ENCODE peak calls at places on chromosomes 7 and 10, in ten cellular contexts. E, P, T, B, R, Q, S, M, I and D are unnamed samples.
A peak's percentile ranks its signal among the peaks of the same experiment; 100 is the strongest.

GRCh38 chr10:132065491-132066105 is at the start of gene JAKMIP3:
- DNase-seq in E (peak; percentile 11), P (peak; percentile 36), T (no peak), B (no peak), R (no peak), Q (peak; percentile 91), S (peak; percentile 77), M (peak; percentile 89), I (no peak), D (peak; percentile 79)

GRCh38 chr7:130266961-130267321 is 278 bp downstream of the CPA2 start:
- DNase-seq in E (no peak), P (no peak), T (no peak), B (no peak), R (no peak), Q (no peak), S (no peak), M (no peak), I (no peak), D (no peak)

GRCh38 chr7:44141221-44141850 is at the start of gene MYL7:
- DNase-seq in E (no peak), P (no peak), T (no peak), B (no peak), R (no peak), Q (no peak), S (no peak), M (no peak), I (no peak), D (no peak)

GRCh38 chr10:96740579-96741281 is 20.4 kb upstream of the PIK3AP1 start:
- DNase-seq in E (no peak), P (no peak), T (no peak), B (no peak), R (no peak), Q (peak; percentile 41), S (no peak), M (no peak), I (no peak), D (peak; percentile 22)

GRCh38 chr7:156780724-156781455 is 112.1 kb downstream of the LMBR1 start:
- DNase-seq in E (no peak), P (no peak), T (no peak), B (no peak), R (no peak), Q (no peak), S (no peak), M (no peak), I (no peak), D (no peak)

GRCh38 chr10:46544989-46545791 is 11.3 kb downstream of the GPRIN2 start:
- DNase-seq in E (peak; percentile 70), P (peak; percentile 46), T (no peak), B (no peak), R (no peak), Q (peak; percentile 53), S (no peak), M (peak; percentile 67), I (no peak), D (no peak)

GRCh38 chr7:106999023-106999422 is 45.5 kb upstream of the PRKAR2B start:
- DNase-seq in E (no peak), P (no peak), T (no peak), B (no peak), R (no peak), Q (no peak), S (no peak), M (no peak), I (no peak), D (no peak)

GRCh38 chr7:129773328-129773731 is 161.8 kb downstream of the NRF1 start:
- DNase-seq in E (no peak), P (no peak), T (no peak), B (no peak), R (no peak), Q (peak; percentile 64), S (no peak), M (no peak), I (no peak), D (peak; percentile 25)

GRCh38 chr7:36496576-36496975 is 106.9 kb downstream of the ANLN start:
- DNase-seq in E (no peak), P (no peak), T (no peak), B (no peak), R (no peak), Q (peak; percentile 19), S (no peak), M (no peak), I (no peak), D (no peak)

GRCh38 chr7:16982640-16983103 is 100.9 kb upstream of the AGR3 start:
- DNase-seq in E (peak; percentile 52), P (no peak), T (peak; percentile 46), B (peak; percentile 11), R (no peak), Q (peak; percentile 54), S (no peak), M (peak; percentile 59), I (no peak), D (peak; percentile 70)

GRCh38 chr7:75534727-75535307 is 42.7 kb downstream of the SPDYE5 start:
- DNase-seq in E (no peak), P (no peak), T (no peak), B (no peak), R (no peak), Q (peak; percentile 35), S (peak; percentile 8), M (peak; percentile 92), I (no peak), D (peak; percentile 11)

GRCh38 chr10:115093286-115093775 is at the start of gene ATRNL1:
- DNase-seq in E (no peak), P (no peak), T (peak; percentile 48), B (no peak), R (no peak), Q (peak; percentile 42), S (no peak), M (peak; percentile 38), I (no peak), D (no peak)

GRCh38 chr10:128908109-128908898 is 558.7 kb upstream of the MGMT start:
- DNase-seq in E (no peak), P (no peak), T (no peak), B (no peak), R (no peak), Q (no peak), S (no peak), M (no peak), I (no peak), D (no peak)

GRCh38 chr10:79246606-79247275 is 100.5 kb upstream of the PPIF start:
- DNase-seq in E (no peak), P (no peak), T (no peak), B (no peak), R (no peak), Q (no peak), S (no peak), M (peak; percentile 71), I (no peak), D (no peak)